ENCODE peak calls at places on chromosomes 7 and 10, in ten cellular contexts. One of them, this sample, is unnamed.

GRCh38 chr10:132062181-132062515 is 3.6 kb upstream of the JAKMIP3 start:
- DNase-seq in HCT116: no peak
- DNase-seq in GM12878: no peak
- DNase-seq in right lobe of liver: peak
- DNase-seq in transverse colon: no peak
- DNase-seq in IMR-90: no peak
- DNase-seq in upper lobe of left lung: no peak
- DNase-seq in adrenal gland: no peak
- DNase-seq in body of pancreas: no peak
- DNase-seq in tibial nerve: no peak
- DNase-seq in this sample: no peak

GRCh38 chr10:4847580-4848020 is 21.6 kb downstream of the AKR1E2 start:
- DNase-seq in HCT116: no peak
- DNase-seq in GM12878: no peak
- DNase-seq in right lobe of liver: no peak
- DNase-seq in transverse colon: no peak
- DNase-seq in IMR-90: peak
- DNase-seq in upper lobe of left lung: peak
- DNase-seq in adrenal gland: no peak
- DNase-seq in body of pancreas: no peak
- DNase-seq in tibial nerve: no peak
- DNase-seq in this sample: no peak

GRCh38 chr7:1113548-1113885 is 25.6 kb downstream of the GPER1 start:
- DNase-seq in HCT116: no peak
- DNase-seq in GM12878: no peak
- DNase-seq in right lobe of liver: peak
- DNase-seq in transverse colon: no peak
- DNase-seq in IMR-90: no peak
- DNase-seq in upper lobe of left lung: no peak
- DNase-seq in adrenal gland: peak
- DNase-seq in body of pancreas: no peak
- DNase-seq in tibial nerve: no peak
- DNase-seq in this sample: no peak

GRCh38 chr7:69746383-69746782 is 148.1 kb downstream of the AUTS2 start:
- DNase-seq in HCT116: no peak
- DNase-seq in GM12878: no peak
- DNase-seq in right lobe of liver: no peak
- DNase-seq in transverse colon: no peak
- DNase-seq in IMR-90: no peak
- DNase-seq in upper lobe of left lung: no peak
- DNase-seq in adrenal gland: no peak
- DNase-seq in body of pancreas: no peak
- DNase-seq in tibial nerve: no peak
- DNase-seq in this sample: no peak

GRCh38 chr7:43876976-43877745 is 7.8 kb upstream of the MRPS24 start:
- DNase-seq in HCT116: no peak
- DNase-seq in GM12878: no peak
- DNase-seq in right lobe of liver: no peak
- DNase-seq in transverse colon: no peak
- DNase-seq in IMR-90: no peak
- DNase-seq in upper lobe of left lung: peak
- DNase-seq in adrenal gland: peak
- DNase-seq in body of pancreas: no peak
- DNase-seq in tibial nerve: no peak
- DNase-seq in this sample: no peak

GRCh38 chr10:73991846-73992245 is 6.1 kb upstream of the VCL start:
- DNase-seq in HCT116: no peak
- DNase-seq in GM12878: no peak
- DNase-seq in right lobe of liver: peak
- DNase-seq in transverse colon: peak
- DNase-seq in IMR-90: no peak
- DNase-seq in upper lobe of left lung: no peak
- DNase-seq in adrenal gland: no peak
- DNase-seq in body of pancreas: no peak
- DNase-seq in tibial nerve: no peak
- DNase-seq in this sample: no peak

GRCh38 chr7:44084695-44085094 is 2.4 kb upstream of the POLM start:
- DNase-seq in HCT116: no peak
- DNase-seq in GM12878: no peak
- DNase-seq in right lobe of liver: no peak
- DNase-seq in transverse colon: no peak
- DNase-seq in IMR-90: peak
- DNase-seq in upper lobe of left lung: no peak
- DNase-seq in adrenal gland: no peak
- DNase-seq in body of pancreas: no peak
- DNase-seq in tibial nerve: no peak
- DNase-seq in this sample: no peak

GRCh38 chr10:109343293-109343692 is 580.0 kb downstream of the XPNPEP1 start:
- DNase-seq in HCT116: no peak
- DNase-seq in GM12878: no peak
- DNase-seq in right lobe of liver: no peak
- DNase-seq in transverse colon: no peak
- DNase-seq in IMR-90: peak
- DNase-seq in upper lobe of left lung: no peak
- DNase-seq in adrenal gland: no peak
- DNase-seq in body of pancreas: no peak
- DNase-seq in tibial nerve: no peak
- DNase-seq in this sample: no peak

GRCh38 chr10:80699602-80700039 is 161.9 kb downstream of the SH2D4B start:
- DNase-seq in HCT116: peak
- DNase-seq in GM12878: no peak
- DNase-seq in right lobe of liver: peak
- DNase-seq in transverse colon: peak
- DNase-seq in IMR-90: peak
- DNase-seq in upper lobe of left lung: peak
- DNase-seq in adrenal gland: peak
- DNase-seq in body of pancreas: peak
- DNase-seq in tibial nerve: peak
- DNase-seq in this sample: peak

GRCh38 chr7:139776486-139777303 is 1.1 kb downstream of the HIPK2 start:
- DNase-seq in HCT116: no peak
- DNase-seq in GM12878: peak
- DNase-seq in right lobe of liver: peak
- DNase-seq in transverse colon: peak
- DNase-seq in IMR-90: peak
- DNase-seq in upper lobe of left lung: no peak
- DNase-seq in adrenal gland: peak
- DNase-seq in body of pancreas: peak
- DNase-seq in tibial nerve: no peak
- DNase-seq in this sample: no peak

GRCh38 chr7:91628742-91629141 is 251.8 kb downstream of the MTERF1 start:
- DNase-seq in HCT116: no peak
- DNase-seq in GM12878: no peak
- DNase-seq in right lobe of liver: no peak
- DNase-seq in transverse colon: no peak
- DNase-seq in IMR-90: no peak
- DNase-seq in upper lobe of left lung: no peak
- DNase-seq in adrenal gland: peak
- DNase-seq in body of pancreas: peak
- DNase-seq in tibial nerve: no peak
- DNase-seq in this sample: no peak

GRCh38 chr10:50987934-50988333 is 86.4 kb upstream of the PRKG1 start:
- DNase-seq in HCT116: no peak
- DNase-seq in GM12878: no peak
- DNase-seq in right lobe of liver: no peak
- DNase-seq in transverse colon: peak
- DNase-seq in IMR-90: no peak
- DNase-seq in upper lobe of left lung: no peak
- DNase-seq in adrenal gland: no peak
- DNase-seq in body of pancreas: no peak
- DNase-seq in tibial nerve: no peak
- DNase-seq in this sample: no peak

GRCh38 chr7:135330088-135330487 is 96.5 kb downstream of the STRA8 start:
- DNase-seq in HCT116: no peak
- DNase-seq in GM12878: no peak
- DNase-seq in right lobe of liver: no peak
- DNase-seq in transverse colon: no peak
- DNase-seq in IMR-90: no peak
- DNase-seq in upper lobe of left lung: no peak
- DNase-seq in adrenal gland: no peak
- DNase-seq in body of pancreas: no peak
- DNase-seq in tibial nerve: no peak
- DNase-seq in this sample: no peak

GRCh38 chr10:95125582-95125981 is 56.3 kb upstream of the CYP2C8 start:
- DNase-seq in HCT116: no peak
- DNase-seq in GM12878: no peak
- DNase-seq in right lobe of liver: no peak
- DNase-seq in transverse colon: no peak
- DNase-seq in IMR-90: no peak
- DNase-seq in upper lobe of left lung: no peak
- DNase-seq in adrenal gland: no peak
- DNase-seq in body of pancreas: no peak
- DNase-seq in tibial nerve: no peak
- DNase-seq in this sample: no peak

DNA sequence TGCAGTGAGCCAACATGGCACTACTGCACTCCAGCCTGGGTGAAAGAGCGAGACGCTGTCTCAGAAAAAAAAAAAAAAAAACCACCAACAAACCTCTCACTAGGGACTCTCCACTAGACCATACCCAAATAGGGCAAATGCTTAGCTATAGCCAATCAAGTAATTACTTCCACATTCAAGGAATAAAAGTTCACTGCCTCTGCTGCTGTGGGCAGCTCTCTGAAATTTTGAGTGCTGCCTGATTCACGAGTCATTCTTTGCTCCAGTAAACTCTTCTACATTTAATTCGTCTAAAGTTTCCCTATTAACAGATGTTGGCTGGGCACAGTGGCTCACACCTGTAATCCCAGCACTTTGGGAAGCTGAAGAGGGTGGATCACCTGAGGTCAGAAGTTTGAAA is 4.7 kb upstream of the NRBF2 start:
- DNase-seq in HCT116: no peak
- DNase-seq in GM12878: no peak
- DNase-seq in right lobe of liver: no peak
- DNase-seq in transverse colon: no peak
- DNase-seq in IMR-90: peak
- DNase-seq in upper lobe of left lung: no peak
- DNase-seq in adrenal gland: no peak
- DNase-seq in body of pancreas: no peak
- DNase-seq in tibial nerve: no peak
- DNase-seq in this sample: no peak
- H3K27ac ChIP-seq in HCT116: no peak
- H3K27ac ChIP-seq in GM12878: no peak
- H3K27ac ChIP-seq in right lobe of liver: no peak
- H3K27ac ChIP-seq in transverse colon: no peak
- H3K27ac ChIP-seq in IMR-90: no peak
- H3K27ac ChIP-seq in upper lobe of left lung: no peak
- H3K27ac ChIP-seq in adrenal gland: no peak
- H3K27ac ChIP-seq in body of pancreas: no peak
- H3K27ac ChIP-seq in tibial nerve: no peak
- H3K27ac ChIP-seq in this sample: no peak

DNA sequence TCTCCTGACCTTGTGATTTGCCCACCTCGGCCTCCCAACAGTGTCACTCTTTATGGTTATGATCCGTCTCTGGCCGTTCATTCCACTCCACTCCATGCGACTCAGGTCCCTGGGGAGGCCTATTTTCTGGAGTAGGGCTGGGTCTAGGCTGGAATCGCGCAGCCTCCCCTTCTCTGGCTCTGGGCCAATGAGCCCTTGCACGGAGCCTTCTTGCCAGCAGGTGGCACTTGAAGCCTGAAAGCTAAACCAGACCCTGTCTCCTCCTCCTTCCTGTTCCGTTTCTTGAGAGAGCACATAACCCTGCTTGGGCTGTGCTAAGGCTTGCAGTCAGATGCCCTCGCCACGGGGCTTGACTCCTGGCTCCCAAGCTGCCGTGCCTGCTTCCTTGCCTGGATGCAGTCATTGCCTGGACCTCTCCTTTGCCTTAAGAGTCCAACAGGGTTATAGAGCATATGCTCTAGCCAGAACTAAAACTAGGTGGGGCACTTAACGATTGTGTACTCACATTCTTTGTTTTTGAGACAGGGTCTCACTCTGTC is 9.6 kb upstream of the DNAJB12 start:
- DNase-seq in HCT116: peak
- DNase-seq in GM12878: peak
- DNase-seq in right lobe of liver: peak
- DNase-seq in transverse colon: peak
- DNase-seq in IMR-90: peak
- DNase-seq in upper lobe of left lung: peak
- DNase-seq in adrenal gland: peak
- DNase-seq in body of pancreas: peak
- DNase-seq in tibial nerve: peak
- DNase-seq in this sample: peak
- TF ChIP-seq POLR2A in HCT116: no peak
- TF ChIP-seq POLR2A in GM12878: peak
- TF ChIP-seq POLR2A in right lobe of liver: no peak
- TF ChIP-seq POLR2A in transverse colon: no peak
- TF ChIP-seq POLR2A in IMR-90: no peak
- TF ChIP-seq POLR2A in upper lobe of left lung: no peak
- TF ChIP-seq POLR2A in adrenal gland: no peak
- TF ChIP-seq POLR2A in body of pancreas: no peak
- TF ChIP-seq POLR2A in tibial nerve: no peak
- TF ChIP-seq POLR2A in this sample: no peak

DNA sequence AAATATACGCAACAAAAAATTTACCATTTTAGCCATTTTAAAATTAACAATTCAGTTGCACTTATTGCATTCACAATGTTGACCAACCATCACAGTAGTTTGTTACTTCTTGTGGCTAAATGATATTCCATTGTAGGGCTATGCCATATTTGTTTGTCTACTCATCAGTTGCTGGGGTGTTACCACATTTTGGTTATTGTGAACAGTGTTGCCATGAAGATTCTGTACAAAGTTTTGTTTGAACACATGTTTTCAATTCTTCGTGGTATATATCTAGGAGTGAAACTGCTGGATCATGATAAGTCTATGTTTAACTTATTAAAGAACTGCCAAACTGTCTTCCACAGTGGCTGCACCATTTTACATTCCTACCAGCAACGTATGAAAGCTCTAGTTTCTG is 46.3 kb upstream of the ZNF365 start:
- DNase-seq in HCT116: no peak
- DNase-seq in GM12878: no peak
- DNase-seq in right lobe of liver: no peak
- DNase-seq in transverse colon: no peak
- DNase-seq in IMR-90: no peak
- DNase-seq in upper lobe of left lung: no peak
- DNase-seq in adrenal gland: no peak
- DNase-seq in body of pancreas: no peak
- DNase-seq in tibial nerve: no peak
- DNase-seq in this sample: no peak
- H3K4me3 ChIP-seq in HCT116: no peak
- H3K4me3 ChIP-seq in GM12878: no peak
- H3K4me3 ChIP-seq in right lobe of liver: no peak
- H3K4me3 ChIP-seq in transverse colon: no peak
- H3K4me3 ChIP-seq in IMR-90: no peak
- H3K4me3 ChIP-seq in upper lobe of left lung: no peak
- H3K4me3 ChIP-seq in adrenal gland: no peak
- H3K4me3 ChIP-seq in body of pancreas: no peak
- H3K4me3 ChIP-seq in tibial nerve: no peak
- H3K4me3 ChIP-seq in this sample: no peak

DNA sequence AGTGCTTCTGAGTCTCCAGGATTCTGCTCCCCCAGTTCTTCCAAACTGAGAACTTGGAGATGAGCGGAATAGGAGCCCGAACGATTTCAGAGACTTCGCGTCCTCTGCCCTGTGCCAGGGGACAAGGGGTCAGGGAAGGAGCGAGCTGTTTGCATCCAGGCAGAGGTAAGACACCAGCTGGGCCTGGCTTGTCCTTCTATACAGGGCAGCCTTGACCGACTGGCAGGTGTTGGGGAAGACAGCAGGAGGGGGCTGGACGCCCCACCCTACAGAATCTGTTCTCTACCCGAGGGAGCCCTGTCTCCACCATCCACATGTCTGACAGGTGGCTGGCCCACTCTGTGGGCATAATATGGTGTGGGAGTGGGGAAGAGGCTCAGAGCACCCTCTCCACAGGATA is 7.1 kb downstream of the SPOCK2 start:
- DNase-seq in HCT116: no peak
- DNase-seq in GM12878: no peak
- DNase-seq in right lobe of liver: no peak
- DNase-seq in transverse colon: no peak
- DNase-seq in IMR-90: no peak
- DNase-seq in upper lobe of left lung: no peak
- DNase-seq in adrenal gland: no peak
- DNase-seq in body of pancreas: no peak
- DNase-seq in tibial nerve: no peak
- DNase-seq in this sample: no peak
- H3K27ac ChIP-seq in HCT116: no peak
- H3K27ac ChIP-seq in GM12878: no peak
- H3K27ac ChIP-seq in right lobe of liver: no peak
- H3K27ac ChIP-seq in transverse colon: no peak
- H3K27ac ChIP-seq in IMR-90: no peak
- H3K27ac ChIP-seq in upper lobe of left lung: peak
- H3K27ac ChIP-seq in adrenal gland: no peak
- H3K27ac ChIP-seq in body of pancreas: no peak
- H3K27ac ChIP-seq in tibial nerve: no peak
- H3K27ac ChIP-seq in this sample: no peak